ENCODE peak calls at places on chromosomes 6 and 20, in four cellular contexts. H is WTC11, I is K562, C is GM12878. L is an unnamed sample.

GRCh38 chr6:24078200-24078599 is 47.8 kb upstream of the NRSN1 start:
- DNase-seq in H (no peak), C (no peak), I (no peak), L (no peak)

GRCh38 chr6:72580281-72580940 is 41.5 kb upstream of the KCNQ5 start:
- DNase-seq in C (no peak), H (peak; percentile 23), I (peak; percentile 88), L (peak; percentile 9)

GRCh38 chr6:116034327-116034726 is 26.4 kb downstream of the FRK start:
- DNase-seq in H (no peak), I (peak; percentile 25), C (no peak), L (no peak)

GRCh38 chr20:63509088-63509564 is 10.2 kb upstream of the EEF1A2 start:
- DNase-seq in H (no peak), I (no peak), C (no peak), L (no peak)

GRCh38 chr6:142932788-142933362 is 12.1 kb downstream of the HIVEP2 start:
- DNase-seq in I (no peak), H (no peak), C (no peak), L (no peak)

GRCh38 chr6:85680388-85680787 is 37.7 kb upstream of the SYNCRIP start:
- DNase-seq in I (peak; percentile 69), H (no peak), C (no peak), L (no peak)

GRCh38 chr6:7112741-7113313 is 5.1 kb downstream of the RREB1 start:
- DNase-seq in I (peak; percentile 52), H (peak; percentile 15), C (peak; percentile 41), L (peak; percentile 69)

GRCh38 chr6:74651948-74652347 is 553.9 kb downstream of the COL12A1 start:
- DNase-seq in C (no peak), I (no peak), H (no peak), L (no peak)

GRCh38 chr6:105431226-105431625 is 28.3 kb upstream of the PREP start:
- DNase-seq in I (peak; percentile 57), C (no peak), H (no peak), L (peak; percentile 40)

GRCh38 chr6:141540207-141540606 is 592.5 kb upstream of the GJE1 start:
- DNase-seq in I (no peak), H (no peak), C (no peak), L (no peak)

GRCh38 chr6:142195862-142196536 is 48.9 kb downstream of the VTA1 start:
- DNase-seq in H (no peak), I (no peak), C (no peak), L (no peak)

GRCh38 chr6:26473758-26474438 is 16.1 kb downstream of the BTN2A1 start:
- DNase-seq in H (peak; percentile 33), C (peak; percentile 97), I (peak; percentile 88), L (peak; percentile 90)

DNA sequence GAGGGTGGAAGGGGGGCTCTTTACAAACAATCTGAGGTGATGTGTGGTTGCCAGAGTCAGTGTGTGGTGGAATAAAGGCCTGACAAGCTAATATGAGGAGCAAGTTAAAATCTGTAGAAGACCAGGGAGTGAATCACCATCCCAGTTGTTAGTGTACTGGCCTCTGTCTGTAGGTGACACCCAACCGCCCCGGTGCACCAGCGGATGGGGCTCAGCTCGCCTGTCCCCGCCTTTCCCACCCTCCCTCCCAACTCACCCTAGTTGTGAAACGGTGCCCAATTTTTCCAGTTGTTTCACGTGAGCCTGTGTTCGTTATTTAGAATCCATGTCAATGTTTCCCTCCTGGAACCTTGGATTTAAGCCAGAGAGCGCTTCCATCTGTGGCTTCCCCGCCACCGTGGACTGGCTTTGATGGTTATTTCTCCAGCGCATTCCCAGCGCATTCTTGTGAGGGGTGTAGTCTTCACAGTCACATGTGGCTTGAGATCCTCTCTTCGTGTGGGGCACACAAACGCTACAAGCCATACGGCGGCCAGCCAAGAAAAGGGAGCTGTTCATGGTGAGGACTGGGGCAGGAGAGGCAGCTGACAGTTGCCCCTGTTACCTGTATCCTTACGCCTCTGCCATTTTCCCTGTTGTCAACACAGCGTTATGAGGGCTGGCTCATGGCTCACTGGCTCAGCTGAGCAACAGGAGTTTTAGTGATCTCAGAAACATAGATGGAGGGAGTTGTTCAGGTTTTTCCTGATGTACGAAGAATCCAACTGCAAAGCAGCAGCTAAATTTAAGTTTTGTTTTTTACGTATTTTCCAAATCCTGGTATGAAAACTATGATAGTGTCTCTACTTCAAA is 137.6 kb downstream of the ZDHHC14 start:
- DNase-seq in H (no peak), C (no peak), I (peak; percentile 75), L (no peak)
- TF ChIP-seq TCF7 in H (no peak), C (no peak), I (peak; percentile 76), L (no peak)

GRCh38 chr6:157317129-157317814 is 6.0 kb downstream of the TMEM242 start:
- DNase-seq in C (no peak), I (peak; percentile 94), H (no peak), L (peak; percentile 48)
- TF ChIP-seq TCF7 in C (no peak), I (no peak), H (no peak), L (no peak)

DNA sequence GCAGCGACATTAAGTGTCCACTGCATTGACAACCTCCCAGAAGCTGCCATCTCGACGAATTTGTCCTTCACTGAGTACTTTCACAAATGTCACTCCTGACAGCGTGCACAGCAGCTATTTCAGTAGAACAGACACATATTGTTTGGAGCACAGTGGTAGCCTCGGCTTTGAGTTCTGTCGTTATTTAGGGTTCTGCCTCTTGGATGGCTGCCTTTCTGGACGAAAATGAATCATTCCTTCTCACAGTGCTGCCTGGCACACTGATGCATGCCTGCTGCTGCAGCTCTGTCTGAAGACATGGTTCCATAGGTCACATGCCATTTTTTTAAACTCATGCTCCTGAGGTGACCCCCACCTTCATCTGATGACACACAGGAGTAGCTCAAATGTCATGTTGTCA is 477.0 kb downstream of the C6orf118 start:
- DNase-seq in H (no peak), I (no peak), C (no peak), L (no peak)
- TF ChIP-seq TCF7 in H (no peak), I (no peak), C (no peak), L (no peak)

GRCh38 chr6:127345521-127345920 is 2.1 kb upstream of the ECHDC1 start:
- DNase-seq in C (no peak), H (no peak), I (no peak), L (no peak)

GRCh38 chr6:127342296-127342945 is 988 bp downstream of the ECHDC1 start:
- DNase-seq in H (no peak), C (no peak), I (no peak), L (peak; percentile 85)

GRCh38 chr6:127341471-127342202 is 1.8 kb downstream of the ECHDC1 start:
- DNase-seq in H (no peak), C (no peak), I (no peak), L (no peak)

GRCh38 chr6:127342946-127343752 is at the start of gene ECHDC1:
- DNase-seq in C (no peak), I (peak; percentile 88), H (peak; percentile 56), L (peak; percentile 70)

GRCh38 chr6:127343753-127344659 is 597 bp upstream of the ECHDC1 start:
- DNase-seq in I (peak; percentile 49), C (no peak), H (no peak), L (peak; percentile 25)
- TF ChIP-seq TCF7 in I (no peak), C (no peak), H (peak; percentile 0), L (no peak)

DNA sequence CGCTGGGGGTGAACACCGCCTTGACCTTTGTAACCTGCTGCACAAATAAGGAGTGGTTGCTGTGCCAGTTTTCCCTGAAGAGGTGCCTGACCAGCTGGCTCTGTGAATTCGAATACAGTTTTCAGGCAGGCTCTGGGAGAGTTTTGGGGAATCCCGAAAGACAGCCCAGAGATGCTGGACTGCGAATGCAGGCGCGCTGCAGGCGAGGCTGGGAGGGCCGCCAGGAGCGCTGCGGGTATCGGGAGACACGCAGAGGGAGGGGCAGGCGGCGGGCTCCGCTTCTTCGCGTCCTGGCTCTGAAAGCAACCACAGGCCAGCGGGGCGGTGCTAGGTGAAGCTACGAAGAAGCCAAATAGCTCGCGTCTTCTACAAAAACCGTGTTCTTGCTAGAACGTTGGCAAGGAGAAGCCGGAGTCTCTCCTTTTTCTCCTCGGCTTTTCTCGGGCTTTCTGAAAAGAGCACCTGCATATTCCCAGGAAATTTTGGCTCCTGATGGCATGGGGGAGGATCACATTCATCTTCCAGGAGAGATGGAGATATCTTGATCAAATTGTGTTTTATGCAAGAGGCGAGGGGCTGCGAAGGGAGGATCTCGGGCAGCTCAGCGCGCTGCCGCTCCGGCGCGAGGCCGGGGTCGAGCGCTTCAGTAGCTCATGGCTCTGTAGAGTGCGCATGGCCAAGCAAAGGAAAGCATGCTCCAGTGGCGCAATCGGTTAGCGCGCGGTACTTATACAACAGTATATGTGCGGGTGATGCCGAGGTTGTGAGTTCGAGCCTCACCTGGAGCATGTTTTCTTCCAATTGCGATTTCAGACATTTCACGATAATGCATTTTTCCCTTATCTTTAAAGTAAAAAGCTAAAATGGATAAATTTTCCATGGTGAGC is 158.1 kb upstream of the ZNF184 start:
- DNase-seq in C (peak; percentile 49), H (peak; percentile 89), I (peak; percentile 94), L (peak; percentile 74)
- TF ChIP-seq TCF7 in C (no peak), H (no peak), I (peak; percentile 63), L (no peak)